ENCODE peak calls at places on chromosomes 16 and 17, in nine cellular contexts. One of them, this sample, is unnamed.

GRCh38 chr16:10949424-10949970 is 5.1 kb downstream of the CLEC16A start:
- DNase-seq in SK-N-SH: no peak
- DNase-seq in AG04450: no peak
- DNase-seq in thoracic aorta: no peak
- DNase-seq in psoas muscle: no peak
- DNase-seq in HFFc6: no peak
- DNase-seq in stomach: no peak
- DNase-seq in mucosa of descending colon: no peak
- DNase-seq in BJ: no peak
- DNase-seq in this sample: peak

GRCh38 chr17:28145348-28145747 is 102.9 kb downstream of the NLK start:
- DNase-seq in SK-N-SH: no peak
- DNase-seq in AG04450: no peak
- DNase-seq in thoracic aorta: no peak
- DNase-seq in psoas muscle: no peak
- DNase-seq in HFFc6: peak
- DNase-seq in stomach: no peak
- DNase-seq in mucosa of descending colon: no peak
- DNase-seq in BJ: peak
- DNase-seq in this sample: no peak

GRCh38 chr16:83785455-83785854 is 22.3 kb upstream of the HSBP1 start:
- DNase-seq in SK-N-SH: no peak
- DNase-seq in AG04450: no peak
- DNase-seq in thoracic aorta: no peak
- DNase-seq in psoas muscle: no peak
- DNase-seq in HFFc6: no peak
- DNase-seq in stomach: no peak
- DNase-seq in mucosa of descending colon: no peak
- DNase-seq in BJ: no peak
- DNase-seq in this sample: no peak

GRCh38 chr16:66964049-66964448 is 3.0 kb downstream of the CES3 start:
- DNase-seq in SK-N-SH: no peak
- DNase-seq in AG04450: no peak
- DNase-seq in thoracic aorta: no peak
- DNase-seq in psoas muscle: no peak
- DNase-seq in HFFc6: no peak
- DNase-seq in stomach: no peak
- DNase-seq in mucosa of descending colon: no peak
- DNase-seq in BJ: no peak
- DNase-seq in this sample: no peak

GRCh38 chr16:86375370-86375769 is 135.0 kb upstream of the FOXF1 start:
- DNase-seq in SK-N-SH: no peak
- DNase-seq in AG04450: peak
- DNase-seq in thoracic aorta: no peak
- DNase-seq in psoas muscle: no peak
- DNase-seq in HFFc6: peak
- DNase-seq in stomach: no peak
- DNase-seq in mucosa of descending colon: no peak
- DNase-seq in BJ: no peak
- DNase-seq in this sample: no peak

GRCh38 chr17:82240506-82241182 is 11.8 kb downstream of the SLC16A3 start:
- DNase-seq in SK-N-SH: no peak
- DNase-seq in AG04450: no peak
- DNase-seq in thoracic aorta: no peak
- DNase-seq in psoas muscle: peak
- DNase-seq in HFFc6: no peak
- DNase-seq in stomach: no peak
- DNase-seq in mucosa of descending colon: no peak
- DNase-seq in BJ: no peak
- DNase-seq in this sample: no peak

GRCh38 chr16:30346286-30346685 is 8.8 kb downstream of the CD2BP2 start:
- DNase-seq in SK-N-SH: no peak
- DNase-seq in AG04450: no peak
- DNase-seq in thoracic aorta: no peak
- DNase-seq in psoas muscle: no peak
- DNase-seq in HFFc6: no peak
- DNase-seq in stomach: no peak
- DNase-seq in mucosa of descending colon: no peak
- DNase-seq in BJ: no peak
- DNase-seq in this sample: no peak

GRCh38 chr17:44503080-44503842 is at the start of gene GPATCH8:
- DNase-seq in SK-N-SH: peak
- DNase-seq in AG04450: peak
- DNase-seq in thoracic aorta: peak
- DNase-seq in psoas muscle: peak
- DNase-seq in HFFc6: peak
- DNase-seq in stomach: peak
- DNase-seq in mucosa of descending colon: peak
- DNase-seq in BJ: peak
- DNase-seq in this sample: peak

GRCh38 chr16:29023279-29024278 is 38.7 kb downstream of the LAT start:
- DNase-seq in SK-N-SH: no peak
- DNase-seq in AG04450: no peak
- DNase-seq in thoracic aorta: no peak
- DNase-seq in psoas muscle: no peak
- DNase-seq in HFFc6: no peak
- DNase-seq in stomach: no peak
- DNase-seq in mucosa of descending colon: no peak
- DNase-seq in BJ: no peak
- DNase-seq in this sample: no peak

GRCh38 chr16:69865701-69866100 is 85.4 kb upstream of the CLEC18A start:
- DNase-seq in SK-N-SH: no peak
- DNase-seq in AG04450: peak
- DNase-seq in thoracic aorta: no peak
- DNase-seq in psoas muscle: no peak
- DNase-seq in HFFc6: peak
- DNase-seq in stomach: peak
- DNase-seq in mucosa of descending colon: no peak
- DNase-seq in BJ: no peak
- DNase-seq in this sample: no peak

GRCh38 chr16:86093801-86094750 is 195.1 kb downstream of the IRF8 start:
- DNase-seq in SK-N-SH: no peak
- DNase-seq in AG04450: no peak
- DNase-seq in thoracic aorta: no peak
- DNase-seq in psoas muscle: no peak
- DNase-seq in HFFc6: no peak
- DNase-seq in stomach: no peak
- DNase-seq in mucosa of descending colon: peak
- DNase-seq in BJ: no peak
- DNase-seq in this sample: no peak

GRCh38 chr17:66675991-66676371 is 158.9 kb upstream of the CACNG5 start:
- DNase-seq in SK-N-SH: no peak
- DNase-seq in AG04450: no peak
- DNase-seq in thoracic aorta: no peak
- DNase-seq in psoas muscle: peak
- DNase-seq in HFFc6: no peak
- DNase-seq in stomach: peak
- DNase-seq in mucosa of descending colon: no peak
- DNase-seq in BJ: no peak
- DNase-seq in this sample: no peak

GRCh38 chr16:54351171-54351570 is 64.6 kb upstream of the IRX3 start:
- DNase-seq in SK-N-SH: no peak
- DNase-seq in AG04450: no peak
- DNase-seq in thoracic aorta: no peak
- DNase-seq in psoas muscle: no peak
- DNase-seq in HFFc6: no peak
- DNase-seq in stomach: no peak
- DNase-seq in mucosa of descending colon: no peak
- DNase-seq in BJ: no peak
- DNase-seq in this sample: no peak

GRCh38 chr16:23145186-23145585 is 4.1 kb downstream of the USP31 start:
- DNase-seq in SK-N-SH: no peak
- DNase-seq in AG04450: no peak
- DNase-seq in thoracic aorta: no peak
- DNase-seq in psoas muscle: no peak
- DNase-seq in HFFc6: no peak
- DNase-seq in stomach: no peak
- DNase-seq in mucosa of descending colon: no peak
- DNase-seq in BJ: no peak
- DNase-seq in this sample: no peak

GRCh38 chr16:78227855-78228254 is 128.4 kb downstream of the WWOX start:
- DNase-seq in SK-N-SH: peak
- DNase-seq in AG04450: no peak
- DNase-seq in thoracic aorta: no peak
- DNase-seq in psoas muscle: no peak
- DNase-seq in HFFc6: no peak
- DNase-seq in stomach: no peak
- DNase-seq in mucosa of descending colon: no peak
- DNase-seq in BJ: no peak
- DNase-seq in this sample: no peak
- TF ChIP-seq CTCF in SK-N-SH: peak
- TF ChIP-seq CTCF in AG04450: no peak
- TF ChIP-seq CTCF in thoracic aorta: no peak
- TF ChIP-seq CTCF in psoas muscle: peak
- TF ChIP-seq CTCF in HFFc6: no peak
- TF ChIP-seq CTCF in stomach: peak
- TF ChIP-seq CTCF in mucosa of descending colon: no peak
- TF ChIP-seq CTCF in BJ: no peak
- TF ChIP-seq CTCF in this sample: no peak

DNA sequence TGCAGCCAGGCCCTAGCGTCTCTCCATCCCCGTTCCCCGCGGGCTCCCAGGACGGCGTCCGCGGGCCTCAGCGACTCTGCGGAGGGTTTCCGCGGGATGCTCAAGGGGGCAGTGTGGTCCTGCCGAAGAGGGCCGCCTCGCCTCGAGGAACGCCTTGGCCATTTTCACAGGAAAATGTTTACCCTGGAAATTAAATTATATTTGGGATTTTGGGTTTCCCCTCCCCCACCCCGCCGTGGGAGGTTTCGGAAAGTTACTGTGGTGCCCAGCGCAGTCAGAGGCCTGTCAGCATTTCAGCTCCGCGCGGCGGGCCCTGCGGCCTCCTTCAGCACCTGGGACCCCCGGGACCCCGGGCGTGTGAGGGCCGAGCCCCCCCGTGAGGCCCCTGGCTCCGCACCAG is 94.5 kb downstream of the PCTP start:
- DNase-seq in SK-N-SH: peak
- DNase-seq in AG04450: no peak
- DNase-seq in thoracic aorta: peak
- DNase-seq in psoas muscle: peak
- DNase-seq in HFFc6: peak
- DNase-seq in stomach: peak
- DNase-seq in mucosa of descending colon: peak
- DNase-seq in BJ: no peak
- DNase-seq in this sample: peak
- TF ChIP-seq CTCF in SK-N-SH: peak
- TF ChIP-seq CTCF in AG04450: peak
- TF ChIP-seq CTCF in thoracic aorta: peak
- TF ChIP-seq CTCF in psoas muscle: peak
- TF ChIP-seq CTCF in HFFc6: peak
- TF ChIP-seq CTCF in stomach: no peak
- TF ChIP-seq CTCF in mucosa of descending colon: no peak
- TF ChIP-seq CTCF in BJ: peak
- TF ChIP-seq CTCF in this sample: no peak

DNA sequence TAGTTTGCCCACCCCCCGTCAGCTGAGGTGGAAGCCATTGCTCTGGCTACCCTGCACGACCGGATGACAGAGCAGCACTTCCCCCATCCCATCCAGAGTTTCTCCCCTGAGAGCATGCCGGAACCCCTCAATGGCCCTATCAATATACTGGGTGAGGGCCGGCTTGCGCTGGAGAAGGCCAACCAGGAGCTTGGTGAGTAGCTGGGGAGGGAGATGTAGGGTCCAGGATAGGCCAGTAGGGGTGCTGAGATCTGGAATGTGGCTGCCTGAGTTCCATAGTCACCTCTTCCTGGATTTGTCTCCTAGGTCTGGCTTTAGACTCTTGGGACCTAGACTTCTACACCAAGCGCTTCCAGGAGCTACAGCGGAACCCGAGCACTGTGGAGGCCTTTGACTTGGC is 6.4 kb downstream of the PFAS start:
- DNase-seq in SK-N-SH: no peak
- DNase-seq in AG04450: no peak
- DNase-seq in thoracic aorta: no peak
- DNase-seq in psoas muscle: no peak
- DNase-seq in HFFc6: no peak
- DNase-seq in stomach: no peak
- DNase-seq in mucosa of descending colon: no peak
- DNase-seq in BJ: no peak
- DNase-seq in this sample: no peak
- TF ChIP-seq CTCF in SK-N-SH: no peak
- TF ChIP-seq CTCF in AG04450: peak
- TF ChIP-seq CTCF in thoracic aorta: no peak
- TF ChIP-seq CTCF in psoas muscle: no peak
- TF ChIP-seq CTCF in HFFc6: peak
- TF ChIP-seq CTCF in stomach: no peak
- TF ChIP-seq CTCF in mucosa of descending colon: no peak
- TF ChIP-seq CTCF in BJ: no peak
- TF ChIP-seq CTCF in this sample: no peak

GRCh38 chr16:48269011-48269410 is 21.7 kb upstream of the ABCC11 start:
- DNase-seq in SK-N-SH: no peak
- DNase-seq in AG04450: no peak
- DNase-seq in thoracic aorta: no peak
- DNase-seq in psoas muscle: no peak
- DNase-seq in HFFc6: no peak
- DNase-seq in stomach: no peak
- DNase-seq in mucosa of descending colon: no peak
- DNase-seq in BJ: no peak
- DNase-seq in this sample: no peak

GRCh38 chr16:48276102-48276501 is 28.8 kb upstream of the ABCC11 start:
- DNase-seq in SK-N-SH: no peak
- DNase-seq in AG04450: peak
- DNase-seq in thoracic aorta: no peak
- DNase-seq in psoas muscle: no peak
- DNase-seq in HFFc6: peak
- DNase-seq in stomach: no peak
- DNase-seq in mucosa of descending colon: no peak
- DNase-seq in BJ: peak
- DNase-seq in this sample: no peak

GRCh38 chr16:48274476-48274875 is 27.1 kb upstream of the ABCC11 start:
- DNase-seq in SK-N-SH: no peak
- DNase-seq in AG04450: no peak
- DNase-seq in thoracic aorta: no peak
- DNase-seq in psoas muscle: no peak
- DNase-seq in HFFc6: no peak
- DNase-seq in stomach: no peak
- DNase-seq in mucosa of descending colon: no peak
- DNase-seq in BJ: no peak
- DNase-seq in this sample: no peak

GRCh38 chr16:48272837-48273421 is 25.6 kb upstream of the ABCC11 start:
- DNase-seq in SK-N-SH: no peak
- DNase-seq in AG04450: no peak
- DNase-seq in thoracic aorta: no peak
- DNase-seq in psoas muscle: no peak
- DNase-seq in HFFc6: no peak
- DNase-seq in stomach: no peak
- DNase-seq in mucosa of descending colon: no peak
- DNase-seq in BJ: no peak
- DNase-seq in this sample: no peak

DNA sequence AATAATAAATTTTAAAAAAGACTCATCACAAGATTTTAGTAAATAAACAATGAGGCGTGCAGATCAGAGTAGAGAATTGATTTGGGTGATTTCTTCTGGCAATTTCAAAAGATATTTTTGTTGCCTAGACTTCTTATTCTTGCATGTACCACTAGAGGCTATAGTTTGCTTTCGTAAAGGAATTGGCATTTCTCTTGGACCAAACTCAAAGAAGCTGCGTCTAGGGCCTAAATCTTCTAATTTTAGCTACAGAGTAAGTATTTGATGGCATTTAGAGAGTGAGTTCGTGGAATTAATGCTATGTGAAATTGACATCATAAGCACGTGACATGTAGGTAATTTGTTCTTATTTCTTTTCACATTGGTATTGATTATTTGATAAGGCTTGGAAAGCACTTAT is 24.4 kb upstream of the ABCC11 start:
- DNase-seq in SK-N-SH: no peak
- DNase-seq in AG04450: no peak
- DNase-seq in thoracic aorta: no peak
- DNase-seq in psoas muscle: no peak
- DNase-seq in HFFc6: peak
- DNase-seq in stomach: no peak
- DNase-seq in mucosa of descending colon: no peak
- DNase-seq in BJ: no peak
- DNase-seq in this sample: no peak
- TF ChIP-seq CTCF in SK-N-SH: no peak
- TF ChIP-seq CTCF in AG04450: peak
- TF ChIP-seq CTCF in thoracic aorta: peak
- TF ChIP-seq CTCF in psoas muscle: peak
- TF ChIP-seq CTCF in HFFc6: peak
- TF ChIP-seq CTCF in stomach: no peak
- TF ChIP-seq CTCF in mucosa of descending colon: no peak
- TF ChIP-seq CTCF in BJ: peak
- TF ChIP-seq CTCF in this sample: no peak

This sample was measured in GM20000.